ENCODE peak calls at places on chromosomes 2 and 18, in four cellular contexts. O, U, N and Z are unnamed samples.

GRCh38 chr2:23940976-23941605 is 828 bp downstream of the UBXN2A start:
- DNase-seq in O (no peak), U (no peak), N (no peak), Z (no peak)

GRCh38 chr18:78521136-78521535 is 458.5 kb upstream of the SALL3 start:
- DNase-seq in O (no peak), U (no peak), N (no peak), Z (no peak)

GRCh38 chr2:9769171-9770005 is 73.9 kb upstream of the TAF1B start:
- DNase-seq in O (peak), U (no peak), N (no peak), Z (peak)

GRCh38 chr2:54945401-54946219 is 104.6 kb downstream of the RTN4 start:
- DNase-seq in O (peak), U (peak), N (no peak), Z (peak)

GRCh38 chr18:42310956-42311355 is 355.9 kb downstream of the PIK3C3 start:
- DNase-seq in O (peak), U (peak), N (no peak), Z (peak)

GRCh38 chr2:186129767-186130581 is 356.1 kb upstream of the ZC3H15 start:
- DNase-seq in O (peak), U (no peak), N (no peak), Z (no peak)

GRCh38 chr2:236964291-236964690 is 121.4 kb upstream of the COPS8 start:
- DNase-seq in O (no peak), U (peak), N (no peak), Z (peak)

GRCh38 chr2:241195506-241196130 is 7.1 kb downstream of the ANO7 start:
- DNase-seq in O (no peak), U (no peak), N (no peak), Z (no peak)

DNA sequence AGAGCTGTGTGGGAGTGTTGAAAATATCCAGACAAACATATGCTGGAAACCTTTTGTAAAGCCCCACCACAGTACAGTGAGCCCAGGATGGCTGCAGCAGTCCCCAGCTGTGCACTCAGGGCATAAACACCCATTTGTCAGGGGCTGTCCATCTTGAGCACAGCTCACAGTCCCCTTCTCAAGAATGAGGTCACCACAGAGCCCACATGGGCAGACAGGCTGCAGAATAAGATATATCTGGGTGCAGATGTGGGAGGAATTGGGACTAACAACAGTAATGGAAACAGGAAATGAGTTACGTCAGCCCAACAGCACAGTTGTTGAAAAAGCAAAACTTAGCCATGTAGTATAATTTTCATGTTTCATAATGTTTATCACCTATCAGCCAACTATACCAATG is 219.6 kb downstream of the ETAA1 start:
- DNase-seq in O (no peak), U (no peak), N (no peak), Z (no peak)
- H3K27ac ChIP-seq in O (no peak), U (no peak), N (no peak), Z (no peak)

GRCh38 chr18:50786851-50787250 is 33.0 kb downstream of the MRO start:
- DNase-seq in O (peak), U (no peak), N (no peak), Z (no peak)
- H3K27ac ChIP-seq in O (no peak), U (no peak), N (no peak), Z (no peak)

GRCh38 chr18:6961331-6961730 is 156.3 kb downstream of the LAMA1 start:
- DNase-seq in O (no peak), U (no peak), N (no peak), Z (no peak)

GRCh38 chr18:6959110-6959509 is 158.5 kb downstream of the LAMA1 start:
- DNase-seq in O (no peak), U (no peak), N (no peak), Z (no peak)

GRCh38 chr18:6960656-6961055 is 156.9 kb downstream of the LAMA1 start:
- DNase-seq in O (peak), U (no peak), N (no peak), Z (no peak)

GRCh38 chr18:6962571-6963451 is 154.8 kb downstream of the LAMA1 start:
- DNase-seq in O (no peak), U (no peak), N (no peak), Z (no peak)

GRCh38 chr18:6960124-6960523 is 157.5 kb downstream of the LAMA1 start:
- DNase-seq in O (no peak), U (no peak), N (no peak), Z (no peak)
- H3K27ac ChIP-seq in O (no peak), U (no peak), N (no peak), Z (no peak)

DNA sequence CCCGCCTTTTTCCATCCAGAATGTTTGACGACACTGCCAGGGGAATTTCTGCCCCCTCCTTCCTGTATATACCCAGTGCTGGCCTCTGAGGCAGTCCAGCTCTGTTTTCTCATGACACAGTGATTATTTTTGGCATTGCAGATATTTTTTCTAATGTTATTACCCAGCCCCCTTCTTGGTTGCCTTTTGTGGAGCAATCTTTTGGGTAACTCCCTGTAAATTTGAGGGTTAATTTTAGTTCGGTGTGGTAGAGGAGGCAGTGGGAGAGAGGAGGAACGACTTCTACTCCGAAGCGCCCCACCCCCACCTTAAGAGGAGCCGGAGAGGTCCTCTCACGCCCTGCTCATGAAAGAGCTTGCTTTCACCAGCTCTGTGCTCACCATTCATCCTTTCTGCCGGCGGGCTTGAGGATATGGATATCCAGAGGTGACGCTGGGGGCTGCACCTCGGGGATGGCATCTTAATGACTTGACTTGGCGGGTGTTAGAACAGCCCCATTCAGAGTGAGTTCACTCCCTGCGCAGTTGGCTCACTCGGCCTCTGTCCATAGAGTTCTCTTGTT is 38.3 kb downstream of the EPAS1 start:
- DNase-seq in O (peak), U (no peak), N (no peak), Z (peak)
- H3K27ac ChIP-seq in O (no peak), U (peak), N (no peak), Z (peak)

DNA sequence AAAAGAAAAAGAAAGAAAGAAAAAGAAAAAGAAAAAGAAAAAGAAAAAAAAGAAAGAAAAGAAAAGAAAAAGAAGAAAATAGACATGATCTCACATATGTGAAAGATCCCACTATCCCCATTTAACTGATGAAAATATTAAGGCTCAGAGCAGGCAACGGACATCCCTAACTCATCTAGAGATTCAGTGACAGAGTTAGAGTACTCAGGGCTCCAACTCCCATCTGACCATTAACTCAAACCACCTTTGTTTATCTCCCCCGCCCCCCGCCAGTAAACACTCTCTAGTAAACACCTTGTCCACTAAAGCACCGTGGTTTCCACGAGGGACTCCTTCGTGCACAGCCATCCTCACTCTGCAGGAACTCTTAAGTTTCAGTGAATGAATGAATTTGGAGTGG is 142.9 kb downstream of the TGIF1 start:
- DNase-seq in O (no peak), U (no peak), N (no peak), Z (no peak)
- H3K27ac ChIP-seq in O (peak), U (peak), N (peak), Z (peak)

GRCh38 chr2:230779141-230779523 is 66.5 kb downstream of the CAB39 start:
- DNase-seq in O (no peak), U (no peak), N (no peak), Z (no peak)

GRCh38 chr2:230779607-230780006 is 67.0 kb downstream of the CAB39 start:
- DNase-seq in O (no peak), U (no peak), N (no peak), Z (no peak)

GRCh38 chr2:230775737-230776136 is 63.1 kb downstream of the CAB39 start:
- DNase-seq in O (no peak), U (no peak), N (no peak), Z (no peak)

GRCh38 chr2:230777681-230778080 is 65.0 kb downstream of the CAB39 start:
- DNase-seq in O (no peak), U (no peak), N (no peak), Z (no peak)

GRCh38 chr2:230778350-230779140 is 65.9 kb downstream of the CAB39 start:
- DNase-seq in O (no peak), U (no peak), N (no peak), Z (no peak)
- H3K27ac ChIP-seq in O (no peak), U (peak), N (no peak), Z (no peak)

GRCh38 chr2:202375611-202376408 is at the start of gene BMPR2:
- DNase-seq in O (peak), U (peak), N (peak), Z (peak)

GRCh38 chr2:202376460-202377307 is 557 bp downstream of the BMPR2 start:
- DNase-seq in O (peak), U (peak), N (peak), Z (peak)

GRCh38 chr2:202378661-202379338 is 2.7 kb downstream of the BMPR2 start:
- DNase-seq in O (no peak), U (no peak), N (no peak), Z (no peak)

GRCh38 chr2:202377308-202377736 is 1.2 kb downstream of the BMPR2 start:
- DNase-seq in O (no peak), U (peak), N (no peak), Z (peak)

GRCh38 chr2:202378001-202378400 is 1.9 kb downstream of the BMPR2 start:
- DNase-seq in O (no peak), U (no peak), N (no peak), Z (no peak)
- H3K27ac ChIP-seq in O (no peak), U (peak), N (no peak), Z (peak)

GRCh38 chr2:35978218-35978617 is 377.4 kb upstream of the CRIM1 start:
- DNase-seq in O (no peak), U (no peak), N (no peak), Z (no peak)

GRCh38 chr2:35976611-35977010 is 379.0 kb upstream of the CRIM1 start:
- DNase-seq in O (no peak), U (no peak), N (no peak), Z (no peak)

GRCh38 chr2:35973737-35974132 is 381.8 kb upstream of the CRIM1 start:
- DNase-seq in O (no peak), U (no peak), N (no peak), Z (no peak)

DNA sequence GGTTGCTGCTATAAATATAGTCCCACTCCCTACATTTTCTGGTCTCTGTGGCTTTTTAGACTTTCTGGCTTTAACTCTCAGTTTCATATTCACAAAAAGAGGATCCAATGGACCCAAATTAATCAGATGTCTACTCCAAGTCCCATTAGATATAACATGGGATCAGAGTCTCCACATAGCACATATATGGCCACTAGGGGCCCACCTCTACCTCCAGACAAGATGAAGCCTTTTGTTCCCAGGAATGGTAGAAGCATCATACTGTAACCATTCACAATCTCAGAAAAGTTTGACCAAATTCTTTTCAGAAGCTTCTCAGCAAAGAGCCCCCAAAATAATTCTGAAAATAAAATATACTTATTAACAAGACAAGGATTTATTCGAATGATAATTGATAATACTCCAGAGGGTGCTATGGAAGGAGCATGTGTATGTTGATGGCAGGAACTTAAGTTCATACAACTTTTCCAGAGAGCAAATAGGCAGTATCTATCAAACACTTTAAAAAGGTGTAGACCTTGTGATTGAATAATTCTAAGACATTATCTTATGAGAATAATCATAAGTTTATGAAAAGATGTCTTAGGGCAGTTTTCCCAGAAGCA is 382.3 kb upstream of the CRIM1 start:
- DNase-seq in O (peak), U (no peak), N (no peak), Z (no peak)
- H3K27ac ChIP-seq in O (no peak), U (peak), N (no peak), Z (no peak)